ENCODE peak calls at places on chromosomes 2 and 18, in five cellular contexts. H, M, I, N and B are unnamed samples.

GRCh38 chr2:24304098-24304497 is 56.2 kb downstream of the ITSN2 start:
- DNase-seq in H (peak), N (no peak), M (peak), I (peak), B (no peak)

GRCh38 chr2:100821255-100821912 is 1.4 kb downstream of the NPAS2 start:
- DNase-seq in H (no peak), I (no peak), M (no peak), N (no peak), B (no peak)

GRCh38 chr2:216371756-216372702 is at the start of gene MARCHF4:
- DNase-seq in H (peak), M (peak), N (peak), I (peak), B (peak)

GRCh38 chr18:62850619-62851306 is 135.4 kb downstream of the PHLPP1 start:
- DNase-seq in I (no peak), H (no peak), M (no peak), N (no peak), B (no peak)

GRCh38 chr2:232286011-232286868 is 92.3 kb upstream of the ALPP start:
- DNase-seq in N (no peak), I (no peak), H (no peak), M (no peak), B (no peak)

GRCh38 chr2:215998636-215999035 is 14.7 kb downstream of the MREG start:
- DNase-seq in I (no peak), H (no peak), M (no peak), N (no peak), B (no peak)

GRCh38 chr2:98438190-98439133 is 6.2 kb upstream of the INPP4A start:
- DNase-seq in N (no peak), M (no peak), I (no peak), H (no peak), B (no peak)

GRCh38 chr2:73838889-73839539 is 10.3 kb downstream of the STAMBP start:
- DNase-seq in M (no peak), N (no peak), I (no peak), H (no peak), B (no peak)

GRCh38 chr18:32372381-32373061 is 98.2 kb downstream of the GAREM1 start:
- DNase-seq in H (peak), M (no peak), N (no peak), I (no peak), B (no peak)

GRCh38 chr2:64942693-64943092 is 46.5 kb upstream of the SLC1A4 start:
- DNase-seq in N (no peak), H (no peak), M (no peak), I (no peak), B (no peak)

GRCh38 chr18:31950620-31951019 is 7.7 kb upstream of the TRAPPC8 start:
- DNase-seq in H (no peak), M (no peak), I (no peak), N (peak), B (no peak)

GRCh38 chr2:105809723-105810122 is 65.0 kb downstream of the NCK2 start:
- DNase-seq in I (no peak), M (no peak), N (peak), H (no peak), B (no peak)

GRCh38 chr2:105808418-105809098 is 63.8 kb downstream of the NCK2 start:
- DNase-seq in N (no peak), I (no peak), M (no peak), H (no peak), B (no peak)

GRCh38 chr2:105804266-105804665 is 59.6 kb downstream of the NCK2 start:
- DNase-seq in N (peak), M (no peak), H (no peak), I (no peak), B (no peak)

GRCh38 chr2:105809099-105809473 is 64.4 kb downstream of the NCK2 start:
- DNase-seq in N (no peak), H (no peak), M (no peak), I (no peak), B (no peak)

DNA sequence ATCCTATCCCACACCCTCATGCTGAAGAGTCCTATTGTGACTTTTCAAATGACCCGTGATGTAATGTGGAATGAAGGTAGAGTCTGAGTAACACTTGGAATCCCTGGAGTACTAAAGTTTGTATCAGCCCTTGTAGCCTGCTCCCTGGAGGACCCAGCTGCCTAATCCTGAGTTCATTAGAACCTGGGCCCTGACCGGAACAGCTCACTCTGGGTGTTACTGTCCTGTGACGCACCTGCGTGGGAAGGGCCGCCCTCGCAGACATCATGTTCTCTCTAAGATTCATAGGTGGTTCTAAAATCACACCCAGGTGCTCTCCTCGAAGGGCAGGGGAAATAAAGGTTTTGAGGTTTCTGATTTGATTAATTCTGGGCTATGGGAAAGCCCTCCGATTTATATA is 62.3 kb downstream of the NCK2 start:
- DNase-seq in I (no peak), H (no peak), M (no peak), N (no peak), B (no peak)
- H3K27ac ChIP-seq in I (no peak), H (no peak), M (no peak), N (no peak), B (no peak)

GRCh38 chr2:105782646-105783045 is 37.9 kb downstream of the NCK2 start:
- DNase-seq in N (no peak), I (no peak), M (no peak), H (no peak), B (no peak)
- H3K27ac ChIP-seq in N (no peak), I (no peak), M (no peak), H (no peak), B (no peak)

GRCh38 chr18:2293109-2293839 is 278.0 kb downstream of the METTL4 start:
- DNase-seq in H (no peak), N (peak), I (no peak), M (no peak), B (no peak)
- H3K27ac ChIP-seq in H (no peak), N (no peak), I (no peak), M (no peak), B (no peak)

DNA sequence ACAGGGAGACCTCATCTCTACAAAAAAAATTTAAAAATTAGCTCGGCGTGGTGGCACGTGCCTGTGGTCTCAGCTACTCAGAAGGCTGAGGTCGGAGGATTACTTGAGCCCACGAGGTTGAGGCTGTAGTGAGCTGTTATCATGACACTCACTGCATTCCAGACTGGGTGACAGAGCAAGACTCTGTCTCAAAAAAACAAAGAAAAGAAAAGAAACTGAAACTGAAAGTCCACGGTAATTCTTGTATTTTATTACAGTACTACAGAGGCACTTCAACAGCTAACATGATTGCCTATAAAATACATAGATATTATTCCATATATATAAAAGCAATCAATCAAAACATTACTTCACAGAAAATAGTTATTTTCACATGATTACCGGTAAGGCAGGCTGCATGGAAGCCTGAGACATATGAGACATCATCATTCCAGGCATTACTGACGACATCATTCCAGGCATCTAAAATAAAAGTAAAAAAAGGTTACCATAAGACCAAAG is 23.1 kb downstream of the PRPF40A start:
- DNase-seq in H (no peak), N (no peak), I (no peak), M (peak), B (no peak)
- H3K27ac ChIP-seq in H (peak), N (no peak), I (no peak), M (peak), B (peak)

GRCh38 chr2:85446296-85447221 is 28.0 kb downstream of the SH2D6 start:
- DNase-seq in M (no peak), I (no peak), H (no peak), N (no peak), B (no peak)
- H3K27ac ChIP-seq in M (no peak), I (peak), H (peak), N (peak), B (peak)